ENCODE peak calls at places on chromosome 10, in six cellular contexts. R is HFFc6, N is lung, F is GM04503, H is EL, W is fibroblast of mammary gland. S is an unnamed sample.

GRCh38 chr10:119523916-119524719 is 18.4 kb downstream of the RGS10 start:
- DNase-seq in R (no peak), N (no peak), F (no peak), H (no peak), W (no peak), S (no peak)

GRCh38 chr10:107727762-107728317 is 563.3 kb upstream of the SORCS1 start:
- DNase-seq in R (no peak), N (no peak), F (no peak), H (peak), W (peak), S (no peak)

GRCh38 chr10:48476279-48476982 is 128.4 kb downstream of the ARHGAP22 start:
- DNase-seq in R (no peak), N (no peak), F (no peak), H (no peak), W (no peak), S (no peak)

GRCh38 chr10:111392910-111393309 is 316.1 kb downstream of the ADRA2A start:
- DNase-seq in R (no peak), N (no peak), F (peak), H (no peak), W (no peak), S (peak)

GRCh38 chr10:84126785-84127167 is 12.5 kb upstream of the GHITM start:
- DNase-seq in R (no peak), N (no peak), F (no peak), H (no peak), W (no peak), S (no peak)

GRCh38 chr10:124594240-124594639 is 132.6 kb downstream of the LHPP start:
- DNase-seq in R (no peak), N (no peak), F (no peak), H (no peak), W (no peak), S (no peak)

GRCh38 chr10:79984851-79985250 is 35.9 kb upstream of the SFTPD start:
- DNase-seq in R (no peak), N (peak), F (no peak), H (no peak), W (no peak), S (no peak)

GRCh38 chr10:27513451-27514191 is 9.5 kb downstream of the RAB18 start:
- DNase-seq in R (peak), N (no peak), F (peak), H (peak), W (peak), S (peak)

GRCh38 chr10:12839941-12840611 is 161.4 kb downstream of the CCDC3 start:
- DNase-seq in R (no peak), N (no peak), F (no peak), H (no peak), W (peak), S (no peak)

GRCh38 chr10:63264852-63265617 is 131.9 kb downstream of the NRBF2 start:
- DNase-seq in R (peak), N (no peak), F (no peak), H (peak), W (peak), S (no peak)

GRCh38 chr10:1809139-1809755 is 71.9 kb upstream of the ADARB2 start:
- DNase-seq in R (no peak), N (no peak), F (no peak), H (no peak), W (no peak), S (no peak)

GRCh38 chr10:43710772-43711471 is 62.2 kb upstream of the ZNF32 start:
- DNase-seq in R (no peak), N (no peak), F (no peak), H (no peak), W (no peak), S (no peak)

GRCh38 chr10:118163227-118163626 is 116.5 kb upstream of the RAB11FIP2 start:
- DNase-seq in R (no peak), N (no peak), F (no peak), H (no peak), W (peak), S (no peak)

GRCh38 chr10:18157909-18158308 is 17.7 kb downstream of the CACNB2 start:
- DNase-seq in R (no peak), N (no peak), F (no peak), H (peak), W (peak), S (peak)

GRCh38 chr10:124001391-124002260 is 91.8 kb downstream of the CHST15 start:
- DNase-seq in R (no peak), N (peak), F (no peak), H (no peak), W (no peak), S (no peak)

GRCh38 chr10:79148452-79149344 is 79.9 kb downstream of the ZMIZ1 start:
- DNase-seq in R (peak), N (peak), F (no peak), H (peak), W (peak), S (no peak)

GRCh38 chr10:62728479-62728878 is 76.0 kb upstream of the ADO start:
- DNase-seq in R (no peak), N (no peak), F (no peak), H (peak), W (peak), S (no peak)

GRCh38 chr10:133154411-133154810 is 5.6 kb upstream of the KNDC1 start:
- DNase-seq in R (no peak), N (no peak), F (no peak), H (no peak), W (no peak), S (no peak)

GRCh38 chr10:17200885-17201164 is 647 bp downstream of the TRDMT1 start:
- DNase-seq in R (peak), N (no peak), F (no peak), H (peak), W (peak), S (no peak)

GRCh38 chr10:78473016-78473415 is 439.4 kb downstream of the RPS24 start:
- DNase-seq in R (no peak), N (no peak), F (no peak), H (no peak), W (no peak), S (no peak)

GRCh38 chr10:115572740-115573455 is 479.7 kb downstream of the ATRNL1 start:
- DNase-seq in R (no peak), N (no peak), F (no peak), H (peak), W (no peak), S (no peak)

GRCh38 chr10:100742067-100742771 is 3.2 kb upstream of the PAX2 start:
- DNase-seq in R (no peak), N (no peak), F (no peak), H (no peak), W (no peak), S (no peak)

GRCh38 chr10:52472406-52473146 is 158.5 kb downstream of the DKK1 start:
- DNase-seq in R (no peak), N (no peak), F (no peak), H (no peak), W (no peak), S (no peak)

GRCh38 chr10:34024708-34025425 is 690.4 kb upstream of the NRP1 start:
- DNase-seq in R (no peak), N (no peak), F (no peak), H (peak), W (peak), S (no peak)

GRCh38 chr10:34861293-34862004 is 46.4 kb upstream of the PARD3 start:
- DNase-seq in R (no peak), N (no peak), F (no peak), H (no peak), W (no peak), S (no peak)

GRCh38 chr10:24944512-24945255 is 7.7 kb downstream of the PRTFDC1 start:
- DNase-seq in R (peak), N (no peak), F (no peak), H (peak), W (peak), S (no peak)